ENCODE peak calls at places on chromosomes 2 and 18, in six cellular contexts. L, S, D, B, C and E are unnamed samples.

GRCh38 chr18:64183674-64184073 is 34.8 kb upstream of the LINC00305 start:
- DNase-seq in L (no peak), S (no peak), D (no peak), B (no peak), C (no peak), E (no peak)

GRCh38 chr2:99571609-99572344 is 82.0 kb upstream of the REV1 start:
- DNase-seq in L (no peak), S (no peak), D (no peak), B (no peak), C (no peak), E (no peak)

GRCh38 chr18:55430026-55430425 is 158.0 kb downstream of the TCF4 start:
- DNase-seq in L (no peak), S (no peak), D (no peak), B (no peak), C (no peak), E (no peak)

GRCh38 chr2:164967781-164968228 is 12.5 kb upstream of the SLC38A11 start:
- DNase-seq in L (no peak), S (no peak), D (peak; percentile 86), B (peak; percentile 45), C (no peak), E (peak; percentile 86)

GRCh38 chr2:116696903-116697302 is 1117.6 kb upstream of the DDX18 start:
- DNase-seq in L (no peak), S (no peak), D (no peak), B (no peak), C (no peak), E (no peak)

GRCh38 chr2:143759455-143759854 is 630.2 kb downstream of the ARHGAP15 start:
- DNase-seq in L (no peak), S (no peak), D (no peak), B (no peak), C (no peak), E (no peak)

GRCh38 chr18:69839989-69840388 is 107.7 kb downstream of the CD226 start:
- DNase-seq in L (no peak), S (no peak), D (no peak), B (no peak), C (no peak), E (no peak)

GRCh38 chr18:43534511-43534910 is 257.2 kb upstream of the SYT4 start:
- DNase-seq in L (no peak), S (no peak), D (no peak), B (no peak), C (no peak), E (no peak)

GRCh38 chr2:229297284-229297683 is 26.2 kb upstream of the PID1 start:
- DNase-seq in L (no peak), S (no peak), D (no peak), B (peak; percentile 58), C (no peak), E (no peak)

GRCh38 chr2:37367984-37368383 is 23.6 kb downstream of the QPCT start:
- DNase-seq in L (no peak), S (no peak), D (no peak), B (no peak), C (no peak), E (no peak)

GRCh38 chr18:61748024-61748423 is 144.8 kb downstream of the RNF152 start:
- DNase-seq in L (no peak), S (peak; percentile 28), D (no peak), B (no peak), C (no peak), E (no peak)

GRCh38 chr2:172427990-172428840 is 829 bp downstream of the ITGA6 start:
- DNase-seq in L (no peak), S (peak; percentile 41), D (no peak), B (no peak), C (peak; percentile 56), E (no peak)

GRCh38 chr18:59748628-59749360 is 51.6 kb upstream of the CCBE1 start:
- DNase-seq in L (no peak), S (no peak), D (peak; percentile 74), B (peak; percentile 67), C (no peak), E (peak; percentile 62)

GRCh38 chr2:34288016-34288415 is 688.9 kb upstream of the FAM98A start:
- DNase-seq in L (no peak), S (no peak), D (no peak), B (no peak), C (no peak), E (peak; percentile 24)

GRCh38 chr2:240259201-240259923 is 118.9 kb upstream of the OTOS start:
- DNase-seq in L (no peak), S (peak; percentile 79), D (no peak), B (peak; percentile 90), C (peak; percentile 90), E (no peak)

GRCh38 chr2:106177581-106177980 is 16.5 kb downstream of the UXS1 start:
- DNase-seq in L (no peak), S (no peak), D (no peak), B (no peak), C (no peak), E (no peak)

DNA sequence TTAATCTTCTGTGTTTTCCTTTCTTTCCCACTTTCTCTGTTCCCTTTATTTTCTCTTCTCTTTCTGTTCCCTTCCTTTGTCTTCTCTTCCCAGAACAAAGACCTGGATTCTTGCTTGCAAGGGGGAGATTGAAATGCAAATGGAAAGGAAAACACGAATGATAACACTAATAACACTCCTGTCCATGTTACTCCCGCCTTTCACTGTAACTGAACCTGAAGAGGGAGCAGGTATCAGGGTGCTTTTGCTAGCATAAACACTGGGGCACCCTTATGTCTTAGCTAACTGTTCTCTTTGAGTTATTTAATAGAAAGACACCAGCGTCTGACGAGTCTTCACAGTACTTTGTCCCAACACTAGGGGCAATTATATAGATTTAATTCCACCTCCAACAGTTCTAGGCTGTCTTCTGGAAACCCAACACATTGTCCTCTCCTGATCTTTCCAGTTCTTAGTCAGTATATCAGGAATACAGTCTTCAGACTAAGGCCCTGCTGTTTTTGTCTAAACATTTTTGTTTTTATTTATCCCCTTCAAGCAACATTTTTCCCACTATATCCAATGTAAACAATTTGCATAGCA is 99.2 kb downstream of the PTPRM start:
- DNase-seq in L (no peak), S (no peak), D (no peak), B (no peak), C (no peak), E (no peak)
- TF ChIP-seq CTCF in L (no peak), S (no peak), D (peak; percentile 9), B (no peak), C (no peak), E (no peak)

GRCh38 chr2:102620367-102620766 is 1.0 kb downstream of the SLC9A2 start:
- DNase-seq in L (no peak), S (no peak), D (no peak), B (no peak), C (no peak), E (no peak)
- H3K4me3 ChIP-seq in L (no peak overlapping the region), S (no peak overlapping the region), D (no peak overlapping the region), B (no peak overlapping the region), C (no peak overlapping the region), E (no peak overlapping the region)

GRCh38 chr18:2906522-2907458 is 60.0 kb downstream of the EMILIN2 start:
- DNase-seq in L (peak; percentile 23), S (peak; percentile 35), D (no peak), B (no peak), C (peak; percentile 42), E (no peak)
- TF ChIP-seq CTCF in L (peak; percentile 32), S (peak; percentile 24), D (peak; percentile 47), B (peak; percentile 13), C (no peak), E (no peak)

DNA sequence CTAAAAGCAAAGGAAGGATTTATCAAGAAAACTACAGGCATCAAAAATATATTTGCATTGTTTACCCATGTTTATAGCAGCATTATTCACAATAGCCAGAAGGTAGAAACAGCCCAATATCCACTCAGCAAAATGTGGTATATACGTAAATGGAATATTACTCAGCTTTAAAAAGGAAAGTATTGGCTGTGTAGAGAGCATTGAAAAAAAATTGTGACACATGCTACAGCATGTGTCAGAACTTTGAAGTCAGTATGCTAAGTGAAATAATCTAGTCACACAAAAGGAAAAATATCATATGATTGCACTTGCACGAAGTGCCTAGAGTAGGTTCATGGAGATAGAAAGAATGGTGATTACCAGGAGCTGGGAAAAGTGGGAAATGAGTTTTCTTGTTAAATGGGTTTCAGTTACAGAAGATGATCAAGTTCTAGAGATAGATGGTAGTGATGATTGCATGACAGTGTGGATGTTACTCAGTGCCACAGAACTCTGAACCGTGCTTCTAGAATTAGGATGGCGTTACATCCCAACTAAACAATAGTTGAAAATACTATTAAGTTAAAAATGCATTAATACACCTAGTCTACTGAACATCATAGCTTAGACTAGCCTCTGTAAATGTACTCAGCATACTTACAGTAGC is 20.1 kb downstream of the ANKRD12 start:
- DNase-seq in L (no peak), S (no peak), D (no peak), B (no peak), C (no peak), E (no peak)
- H3K4me3 ChIP-seq in L (no peak overlapping the region), S (no peak overlapping the region), D (no peak overlapping the region), B (no peak overlapping the region), C (no peak overlapping the region), E (no peak overlapping the region)

GRCh38 chr2:84286878-84287277 is 172.2 kb downstream of the SUCLG1 start:
- DNase-seq in L (no peak), S (no peak), D (no peak), B (no peak), C (no peak), E (no peak)

GRCh38 chr2:84292545-84292944 is 166.5 kb downstream of the SUCLG1 start:
- DNase-seq in L (no peak), S (no peak), D (no peak), B (no peak), C (no peak), E (no peak)

GRCh38 chr2:84288335-84288734 is 170.7 kb downstream of the SUCLG1 start:
- DNase-seq in L (no peak), S (no peak), D (no peak), B (no peak), C (no peak), E (no peak)

GRCh38 chr2:84293791-84294380 is 165.2 kb downstream of the SUCLG1 start:
- DNase-seq in L (no peak), S (no peak), D (no peak), B (no peak), C (no peak), E (no peak)

DNA sequence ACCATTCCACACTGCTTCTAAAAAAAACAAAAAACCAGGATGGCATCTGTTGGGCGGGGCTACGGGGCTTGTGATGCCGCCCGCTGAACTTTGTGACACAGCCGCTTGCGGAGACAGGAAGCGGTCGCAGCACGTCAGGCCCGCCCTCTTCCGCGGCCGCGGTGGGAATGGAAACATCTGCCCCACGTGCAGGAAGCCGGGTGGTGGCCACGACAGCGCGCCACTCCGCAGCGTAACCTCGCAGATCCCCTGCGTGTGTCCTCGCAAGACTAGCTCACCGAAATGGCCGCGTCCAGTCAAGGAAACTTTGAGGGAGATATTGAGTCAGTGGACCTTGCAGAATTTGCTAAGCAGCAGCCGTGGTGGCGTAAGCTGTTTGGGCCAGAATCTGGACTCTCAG is 168.5 kb downstream of the SUCLG1 start:
- DNase-seq in L (no peak), S (no peak), D (no peak), B (no peak), C (peak; percentile 23), E (no peak)
- TF ChIP-seq CTCF in L (no peak), S (no peak), D (no peak), B (no peak), C (no peak), E (no peak)

DNA sequence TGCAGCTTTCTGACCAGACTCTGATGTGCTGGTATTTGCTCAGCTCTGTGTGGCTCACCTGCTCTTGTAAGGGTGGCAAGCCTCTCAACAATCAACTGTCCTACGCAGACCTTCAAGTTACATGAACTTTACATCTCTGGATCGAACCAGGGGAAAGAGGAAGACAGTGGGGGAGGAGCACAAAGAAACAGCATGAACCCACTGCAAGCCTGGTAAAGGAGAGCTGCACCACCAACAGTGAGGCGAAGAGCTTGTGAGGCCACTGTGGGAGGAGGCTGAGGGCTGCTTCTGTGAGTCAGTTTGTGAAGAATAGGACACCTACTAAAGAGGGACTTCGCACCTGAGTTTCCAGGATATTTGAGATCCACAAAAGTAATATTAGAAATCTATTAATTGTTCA is 18.8 kb upstream of the FAM110C start:
- DNase-seq in L (no peak), S (no peak), D (no peak), B (no peak), C (no peak), E (no peak)
- H3K4me3 ChIP-seq in L (no peak overlapping the region), S (no peak overlapping the region), D (no peak overlapping the region), B (no peak overlapping the region), C (no peak overlapping the region), E (no peak overlapping the region)